ENCODE peak calls at places on chromosomes 2 and 18, in six cellular contexts. I is neural crest cell, M is body of pancreas, K is Calu3, N is BE2C, T is cardiac fibroblast. Y is an unnamed sample.

GRCh38 chr2:156826342-156826933 is 390.3 kb downstream of the GPD2 start:
- DNase-seq in K (no peak), N (no peak), M (no peak), T (peak; percentile 70), I (no peak), Y (no peak)

GRCh38 chr2:133077259-133077822 is 407.3 kb upstream of the LYPD1 start:
- DNase-seq in N (no peak), T (peak; percentile 50), M (no peak), I (no peak), K (no peak), Y (no peak)

GRCh38 chr2:232458051-232458660 is 2.2 kb downstream of the ALPI start:
- DNase-seq in I (no peak), T (no peak), K (no peak), M (no peak), N (no peak), Y (no peak)

GRCh38 chr18:29586210-29586609 is 1409.3 kb upstream of the CDH2 start:
- DNase-seq in K (no peak), M (no peak), T (no peak), I (no peak), N (no peak), Y (no peak)

GRCh38 chr2:166803314-166803986 is 84.8 kb upstream of the XIRP2 start:
- DNase-seq in K (no peak), T (peak; percentile 9), M (no peak), I (no peak), N (no peak), Y (no peak)

GRCh38 chr2:50347355-50348044 is 684.4 kb downstream of the NRXN1 start:
- DNase-seq in K (no peak), N (peak; percentile 40), I (peak; percentile 38), M (no peak), T (no peak), Y (peak; percentile 72)

GRCh38 chr2:144032566-144032965 is 487.4 kb downstream of the ZEB2 start:
- DNase-seq in I (no peak), N (no peak), M (no peak), T (peak; percentile 27), K (no peak), Y (no peak)

GRCh38 chr18:13464432-13465125 is 246.0 kb downstream of the LDLRAD4 start:
- DNase-seq in T (no peak), M (peak; percentile 26), I (no peak), N (no peak), K (no peak), Y (no peak)

GRCh38 chr18:490024-490366 is 10.5 kb downstream of the COLEC12 start:
- DNase-seq in T (no peak), N (no peak), I (no peak), M (no peak), K (no peak), Y (peak; percentile 11)

GRCh38 chr18:58394046-58394445 is 234.8 kb downstream of the ALPK2 start:
- DNase-seq in N (no peak), K (no peak), M (no peak), T (peak; percentile 48), I (no peak), Y (no peak)

GRCh38 chr2:205967391-205968075 is 118.4 kb downstream of the INO80D start:
- DNase-seq in K (no peak), M (no peak), I (no peak), N (no peak), T (peak; percentile 43), Y (no peak)

GRCh38 chr2:99737526-99737925 is 247.7 kb upstream of the REV1 start:
- DNase-seq in I (no peak), K (no peak), M (no peak), T (no peak), N (no peak), Y (no peak)

GRCh38 chr2:230996661-230997060 is 740 bp downstream of the SPATA3 start:
- DNase-seq in I (no peak), T (no peak), M (no peak), N (no peak), K (no peak), Y (no peak)

GRCh38 chr2:102273619-102274211 is 37.6 kb upstream of the IL1RL1 start:
- DNase-seq in K (no peak), T (peak; percentile 95), I (no peak), M (no peak), N (no peak), Y (no peak)

GRCh38 chr18:54284967-54285785 is 15.9 kb downstream of the POLI start:
- DNase-seq in I (no peak), M (peak; percentile 29), K (no peak), N (no peak), T (peak; percentile 83), Y (no peak)

GRCh38 chr2:140905078-140905781 is 1225.6 kb downstream of the LRP1B start:
- DNase-seq in N (no peak), K (no peak), M (no peak), T (no peak), I (no peak), Y (no peak)

GRCh38 chr2:144516981-144517824 is 2.7 kb downstream of the ZEB2 start:
- DNase-seq in N (peak; percentile 54), M (no peak), T (peak; percentile 97), I (no peak), K (peak; percentile 26), Y (peak; percentile 54)

GRCh38 chr18:13218376-13219011 is at the start of gene LDLRAD4:
- DNase-seq in T (peak; percentile 2), I (peak; percentile 32), M (peak; percentile 46), N (peak; percentile 30), K (peak; percentile 19), Y (peak; percentile 54)

DNA sequence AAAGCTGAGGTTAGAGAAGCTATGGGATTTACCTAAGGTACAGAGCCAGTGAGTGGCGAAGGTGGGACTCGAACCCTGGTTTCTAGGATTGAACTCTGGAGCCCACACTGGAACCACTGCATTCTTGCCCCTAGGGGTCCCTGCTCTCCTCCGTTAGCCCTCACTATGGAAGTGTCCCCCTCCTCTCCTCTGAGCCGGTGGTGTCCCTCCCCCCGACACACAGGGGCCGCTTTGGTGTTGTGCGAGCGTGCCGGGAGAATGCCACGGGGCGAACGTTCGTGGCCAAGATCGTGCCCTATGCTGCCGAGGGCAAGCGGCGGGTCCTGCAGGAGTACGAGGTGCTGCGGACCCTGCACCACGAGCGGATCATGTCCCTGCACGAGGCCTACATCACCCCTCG is 8.5 kb upstream of the GMPPA start:
- DNase-seq in M (no peak), I (no peak), K (no peak), T (no peak), N (no peak), Y (no peak)
- TF ChIP-seq CTCF in M (no peak), I (no peak), K (peak; percentile 21), T (no peak), N (peak; percentile 20), Y (no peak)

GRCh38 chr2:206969192-206969591 is 29.9 kb downstream of the CPO start:
- DNase-seq in M (no peak), N (no peak), T (no peak), I (no peak), K (no peak), Y (no peak)
- TF ChIP-seq CTCF in M (no peak), N (no peak), T (no peak), I (no peak), K (no peak), Y (no peak)

DNA sequence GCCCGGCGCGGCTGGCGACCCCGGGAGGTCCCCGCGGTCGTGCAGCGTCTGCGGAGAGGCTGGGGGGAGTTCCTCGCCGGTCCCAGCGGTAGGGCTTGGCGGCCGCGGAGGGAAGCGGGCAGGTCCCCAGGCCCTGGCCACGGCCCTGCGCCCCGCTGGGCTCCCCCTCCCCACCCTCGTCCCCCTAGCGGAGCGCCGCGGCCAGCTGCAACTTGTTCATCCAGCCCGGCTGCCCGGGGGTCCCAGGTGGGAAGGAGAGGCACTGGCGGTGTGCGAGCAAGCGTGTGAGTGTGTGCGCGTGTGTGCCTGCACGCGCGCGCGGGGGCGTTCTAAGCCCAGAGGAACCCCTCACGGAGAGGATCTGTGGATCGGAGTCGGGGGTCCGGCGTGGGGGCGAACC is 1.3 kb downstream of the PTPRM start:
- DNase-seq in T (peak; percentile 15), M (peak; percentile 37), I (peak; percentile 66), K (peak; percentile 50), N (no peak), Y (peak; percentile 83)
- TF ChIP-seq CTCF in T (peak; percentile 13), M (peak; percentile 26), I (peak; percentile 55), K (peak; percentile 33), N (no peak), Y (peak; percentile 41)

DNA sequence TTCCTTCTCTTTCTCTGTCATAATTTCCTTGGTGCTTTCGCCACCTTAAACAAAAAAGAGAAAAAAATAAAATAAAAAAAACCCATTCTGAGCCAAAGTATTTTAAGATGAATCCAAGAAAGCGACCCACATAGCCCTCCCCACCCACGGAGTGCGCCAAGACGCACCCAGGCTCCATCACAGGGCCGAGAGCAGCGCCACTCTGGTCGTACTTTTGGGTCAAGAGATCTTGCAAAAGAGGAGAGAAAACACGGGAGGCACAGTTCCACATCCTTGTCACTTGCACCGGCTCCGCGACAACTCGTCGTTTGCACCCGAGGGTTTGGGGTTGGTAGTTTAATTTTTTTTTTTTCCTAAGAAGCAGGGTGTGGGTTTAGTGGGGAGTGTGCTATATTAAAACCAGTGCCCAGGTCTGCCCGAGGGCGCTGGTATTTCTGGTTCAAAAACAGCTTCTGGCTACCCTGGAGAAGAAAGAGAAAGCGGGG is 1.7 kb upstream of the SP9 start:
- DNase-seq in K (no peak), I (no peak), T (no peak), N (no peak), M (no peak), Y (no peak)
- TF ChIP-seq CTCF in K (no peak), I (no peak), T (no peak), N (no peak), M (no peak), Y (no peak)

GRCh38 chr2:82282111-82282882 is 1977.7 kb upstream of the LRRTM1 start:
- DNase-seq in M (no peak), I (no peak), K (no peak), T (no peak), N (no peak), Y (peak; percentile 12)
- TF ChIP-seq CTCF in M (no peak), I (peak; percentile 36), K (no peak), T (no peak), N (no peak), Y (peak; percentile 28)

GRCh38 chr2:24228470-24228869 is 53.6 kb downstream of the FAM228A start:
- DNase-seq in T (peak; percentile 53), I (no peak), K (no peak), N (no peak), M (no peak), Y (no peak)
- TF ChIP-seq CTCF in T (peak; percentile 39), I (no peak), K (peak; percentile 34), N (peak; percentile 53), M (peak; percentile 56), Y (no peak)

DNA sequence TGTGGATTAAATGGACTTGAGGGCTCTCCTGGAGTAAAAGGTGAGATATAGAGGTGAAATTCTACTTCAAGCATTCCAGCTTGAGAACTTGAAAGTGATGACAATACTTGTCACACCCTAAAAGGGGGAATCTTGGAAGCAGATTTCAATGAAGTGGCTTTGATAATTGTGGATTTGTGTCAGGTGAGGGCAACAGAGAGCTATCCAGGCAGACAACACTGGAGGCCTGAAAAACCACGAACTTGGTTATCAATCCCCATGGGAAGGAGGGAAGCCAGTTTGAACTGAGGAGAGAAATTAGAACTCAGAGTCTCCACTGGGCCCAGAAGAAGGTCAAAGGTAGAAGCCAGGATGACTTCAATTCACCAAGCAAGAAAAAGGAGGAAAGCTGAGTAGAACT is 263.9 kb downstream of the FIGN start:
- DNase-seq in T (peak; percentile 69), M (no peak), N (peak; percentile 6), I (no peak), K (peak; percentile 20), Y (no peak)
- TF ChIP-seq CTCF in T (peak; percentile 45), M (peak; percentile 34), N (peak; percentile 27), I (peak; percentile 47), K (peak; percentile 34), Y (no peak)

Y was measured in nephron progenitor cell.